ENCODE peak calls at places on chromosome 16, in four cellular contexts. Z is AG08396, Y is A549, K is gastrocnemius medialis. Q is an unnamed sample.

GRCh38 chr16:78490847-78491246 is 391.4 kb downstream of the WWOX start:
- DNase-seq in Z (no peak), Y (no peak), K (peak), Q (no peak)

GRCh38 chr16:17211797-17212196 is 259.0 kb downstream of the XYLT1 start:
- DNase-seq in Z (no peak), Y (no peak), K (no peak), Q (no peak)

GRCh38 chr16:88649195-88649923 is 1.5 kb downstream of the CYBA start:
- DNase-seq in Z (no peak), Y (no peak), K (no peak), Q (no peak)

GRCh38 chr16:12901204-12901596 is 198 bp upstream of the SHISA9 start:
- DNase-seq in Z (no peak), Y (no peak), K (no peak), Q (no peak)

GRCh38 chr16:3866703-3867431 is 13.6 kb downstream of the CREBBP start:
- DNase-seq in Z (no peak), Y (no peak), K (no peak), Q (no peak)

GRCh38 chr16:82580293-82580900 is 46.4 kb upstream of the CDH13 start:
- DNase-seq in Z (no peak), Y (peak), K (peak), Q (no peak)

GRCh38 chr16:54135361-54136275 is 151.0 kb downstream of the IRX3 start:
- DNase-seq in Z (peak), Y (no peak), K (no peak), Q (no peak)

GRCh38 chr16:84245933-84246678 is 6.3 kb upstream of the KCNG4 start:
- DNase-seq in Z (no peak), Y (no peak), K (no peak), Q (no peak)

GRCh38 chr16:70481929-70482536 is 27.6 kb downstream of the FCSK start:
- DNase-seq in Z (peak), Y (no peak), K (no peak), Q (peak)